ENCODE peak calls at places on chromosomes 11 and 22, in nine cellular contexts. W is activated CD8-positive, alpha-beta T cell treated with anti-CD3 and anti-CD28 coated beads for 36 hours; Q is GM04504; M is GM18507; N is HFF-Myc; K is GM06990; E is stimulated activated CD4-positive, alpha-beta T cell treated with anti-CD3 and anti-CD28 coated beads, Interleukin-2, amount 100 ng/mL, for 24 hours; Y is NCI-H1694 treated with DMSO at 0.1 percent for 48 hours; P is left ventricle myocardium inferior. C is an unnamed sample.

GRCh38 chr11:117875397-117876048 is 935 bp downstream of the FXYD6 start:
- DNase-seq in W (peak; percentile 32), Q (no peak), M (no peak), N (no peak), K (no peak), E (peak; percentile 23), Y (no peak), P (peak; percentile 45), C (no peak)

GRCh38 chr11:65058419-65059054 is at the start of gene NAALADL1:
- DNase-seq in W (no peak), Q (no peak), M (no peak), N (no peak), K (no peak), E (no peak), Y (no peak), P (no peak), C (no peak)

GRCh38 chr11:134360050-134360835 is 28.5 kb downstream of the GLB1L2 start:
- DNase-seq in W (peak; percentile 83), Q (peak; percentile 8), M (peak; percentile 55), N (peak; percentile 26), K (peak; percentile 72), E (peak; percentile 77), Y (peak; percentile 23), P (peak; percentile 78), C (no peak)

GRCh38 chr22:49208768-49209252 is 618.9 kb downstream of the BRD1 start:
- DNase-seq in W (peak; percentile 9), Q (no peak), M (no peak), N (no peak), K (no peak), E (no peak), Y (no peak), P (peak; percentile 1), C (no peak)

GRCh38 chr11:61153593-61154090 is 7.6 kb downstream of the VPS37C start:
- DNase-seq in W (no peak), Q (no peak), M (no peak), N (no peak), K (no peak), E (no peak), Y (no peak), P (no peak), C (peak; percentile 5)

GRCh38 chr11:131745405-131745804 is 375.0 kb downstream of the NTM start:
- DNase-seq in W (no peak), Q (no peak), M (no peak), N (no peak), K (no peak), E (no peak), Y (no peak), P (no peak), C (no peak)

GRCh38 chr11:71338806-71339177 is 86.4 kb upstream of the SHANK2 start:
- DNase-seq in W (no peak), Q (no peak), M (no peak), N (no peak), K (no peak), E (no peak), Y (no peak), P (no peak), C (no peak)

GRCh38 chr11:120285256-120285655 is 39.8 kb upstream of the TLCD5 start:
- DNase-seq in W (no peak), Q (no peak), M (no peak), N (no peak), K (no peak), E (no peak), Y (no peak), P (no peak), C (no peak)

GRCh38 chr11:70104961-70105360 is 26.8 kb downstream of the ANO1 start:
- DNase-seq in W (no peak), Q (no peak), M (no peak), N (no peak), K (no peak), E (no peak), Y (no peak), P (no peak), C (no peak)

GRCh38 chr11:120169981-120170698 is 32.2 kb upstream of the TRIM29 start:
- DNase-seq in W (no peak), Q (no peak), M (no peak), N (no peak), K (no peak), E (no peak), Y (no peak), P (no peak), C (no peak)

GRCh38 chr22:19942886-19943664 is 1.5 kb upstream of the TXNRD2 start:
- DNase-seq in W (no peak), Q (peak; percentile 84), M (no peak), N (peak; percentile 65), K (no peak), E (no peak), Y (peak; percentile 74), P (no peak), C (peak; percentile 74)

GRCh38 chr22:45101828-45102227 is 61.9 kb upstream of the NUP50 start:
- DNase-seq in W (peak; percentile 64), Q (peak; percentile 58), M (peak; percentile 23), N (peak; percentile 57), K (peak; percentile 20), E (peak; percentile 23), Y (peak; percentile 81), P (peak; percentile 21), C (no peak)

GRCh38 chr11:60914620-60915249 is 777 bp downstream of the TMEM109 start:
- DNase-seq in W (peak; percentile 59), Q (no peak), M (no peak), N (no peak), K (peak; percentile 69), E (no peak), Y (no peak), P (no peak), C (no peak)

GRCh38 chr11:134224710-134225662 is 515 bp downstream of the VPS26B start:
- DNase-seq in W (peak; percentile 86), Q (no peak), M (no peak), N (no peak), K (peak; percentile 59), E (peak; percentile 68), Y (no peak), P (peak; percentile 70), C (no peak)

GRCh38 chr22:50473088-50473487 is 1.7 kb downstream of the SBF1 start:
- DNase-seq in W (peak; percentile 72), Q (no peak), M (no peak), N (no peak), K (no peak), E (peak; percentile 48), Y (peak; percentile 10), P (no peak), C (no peak)

GRCh38 chr11:393219-394033 is 583 bp upstream of the PKP3 start:
- DNase-seq in W (peak; percentile 45), Q (peak; percentile 72), M (no peak), N (no peak), K (no peak), E (no peak), Y (no peak), P (no peak), C (peak; percentile 53)

C was measured in amniotic stem cell.